ENCODE peak calls at places on chromosome X, in ten cellular contexts. H is foreskin keratinocyte; O is PC-3; N is glutamatergic neuron; D is T-helper 2 cell; R is tibial artery; G is stimulated activated CD8-positive, alpha-beta memory T cell treated with anti-CD3 and anti-CD28 coated beads, Interleukin-7, amount 100 ng/mL, for 1 hour; M is lower leg skin; S is CD4-positive, alpha-beta T cell; U is HT1080. X is an unnamed sample.

GRCh38 chrX:129932792-129933321 is 26.9 kb downstream of the UTP14A start:
- DNase-seq in H (no peak), O (peak; percentile 7), N (peak; percentile 45), D (no peak), R (peak; percentile 69), G (no peak), M (no peak), S (no peak), U (no peak), X (no peak)

GRCh38 chrX:26851981-26852380 is 611.2 kb downstream of the PPP4R3C start:
- DNase-seq in H (no peak), O (peak; percentile 1), N (no peak), D (no peak), R (no peak), G (no peak), M (no peak), S (no peak), U (peak; percentile 38), X (no peak)

GRCh38 chrX:23737413-23737812 is 5.7 kb downstream of the ACOT9 start:
- DNase-seq in H (no peak), O (no peak), N (no peak), D (no peak), R (no peak), G (no peak), M (no peak), S (no peak), U (no peak), X (no peak)

GRCh38 chrX:24341795-24342194 is 18.6 kb upstream of the SUPT20HL1 start:
- DNase-seq in H (peak; percentile 14), O (peak; percentile 21), N (no peak), D (no peak), R (no peak), G (no peak), M (no peak), S (no peak), U (peak; percentile 85), X (no peak)

GRCh38 chrX:68175569-68175968 is 257.7 kb downstream of the OPHN1 start:
- DNase-seq in H (no peak), O (peak; percentile 43), N (no peak), D (no peak), R (no peak), G (no peak), M (no peak), S (no peak), U (peak; percentile 45), X (no peak)

GRCh38 chrX:110146521-110146920 is 143.6 kb downstream of the TMEM164 start:
- DNase-seq in H (no peak), O (peak; percentile 72), N (no peak), D (peak; percentile 48), R (no peak), G (no peak), M (peak; percentile 21), S (peak; percentile 14), U (peak; percentile 29), X (no peak)

GRCh38 chrX:45894864-45895645 is 650.2 kb downstream of the ZNF674 start:
- DNase-seq in H (no peak), O (no peak), N (no peak), D (no peak), R (no peak), G (no peak), M (no peak), S (no peak), U (no peak), X (no peak)

GRCh38 chrX:107775000-107775733 is 420 bp downstream of the TSC22D3 start:
- DNase-seq in H (no peak), O (no peak), N (no peak), D (no peak), R (no peak), G (no peak), M (no peak), S (no peak), U (no peak), X (no peak)

GRCh38 chrX:38610839-38611238 is 49.5 kb downstream of the TSPAN7 start:
- DNase-seq in H (no peak), O (no peak), N (no peak), D (no peak), R (no peak), G (no peak), M (no peak), S (no peak), U (no peak), X (no peak)

GRCh38 chrX:106726485-106727437 is at the start of gene RNF128:
- DNase-seq in H (peak; percentile 23), O (peak; percentile 43), N (peak; percentile 64), D (peak; percentile 33), R (peak; percentile 51), G (no peak), M (peak; percentile 16), S (no peak), U (peak; percentile 50), X (no peak)

GRCh38 chrX:71098302-71098701 is 2.7 kb downstream of the FOXO4 start:
- DNase-seq in H (no peak), O (peak; percentile 42), N (peak; percentile 53), D (peak; percentile 79), R (peak; percentile 66), G (peak; percentile 38), M (no peak), S (peak; percentile 68), U (peak; percentile 4), X (no peak)